ENCODE peak calls at places on chromosomes 6 and 20, in four cellular contexts. G is left lung, U is IMR-90, A is thyroid gland. N is an unnamed sample.

GRCh38 chr20:31550099-31550498 is 35.9 kb downstream of the HM13 start:
- DNase-seq in A (no peak), U (no peak), G (no peak), N (no peak)

GRCh38 chr6:98590957-98591356 is 243.4 kb upstream of the POU3F2 start:
- DNase-seq in U (no peak), G (no peak), A (no peak), N (no peak)

GRCh38 chr20:45538209-45538798 is 978 bp downstream of the WFDC6 start:
- DNase-seq in A (no peak), U (no peak), G (no peak), N (no peak)

GRCh38 chr6:15023448-15023847 is 222.4 kb upstream of the JARID2 start:
- DNase-seq in G (no peak), U (no peak), A (no peak), N (no peak)

GRCh38 chr6:44661221-44661609 is 273.7 kb downstream of the CDC5L start:
- DNase-seq in U (no peak), A (no peak), G (no peak), N (no peak)

GRCh38 chr20:14568701-14569100 is 231.3 kb upstream of the FLRT3 start:
- DNase-seq in U (no peak), G (no peak), A (no peak), N (no peak)

GRCh38 chr6:154450498-154450897 is 60.0 kb downstream of the CNKSR3 start:
- DNase-seq in G (no peak), U (no peak), A (no peak), N (no peak)

GRCh38 chr20:50691585-50692552 is 527 bp upstream of the RIPOR3 start:
- DNase-seq in U (peak), A (no peak), G (no peak), N (no peak)

GRCh38 chr6:85561750-85562357 is 31.8 kb downstream of the SNX14 start:
- DNase-seq in A (no peak), G (no peak), U (peak), N (no peak)

GRCh38 chr20:20207291-20207690 is 155.0 kb downstream of the CFAP61 start:
- DNase-seq in U (no peak), A (no peak), G (no peak), N (no peak)

GRCh38 chr20:64065973-64066341 is 3.0 kb downstream of the TCEA2 start:
- DNase-seq in U (peak), G (no peak), A (no peak), N (no peak)

GRCh38 chr6:42428326-42429041 is 23.2 kb downstream of the TRERF1 start:
- DNase-seq in A (no peak), U (peak), G (no peak), N (no peak)

GRCh38 chr6:9467746-9468145 is 947.1 kb downstream of the TFAP2A start:
- DNase-seq in U (peak), A (no peak), G (no peak), N (no peak)

GRCh38 chr6:41942045-41942851 is 640 bp upstream of the CCND3 start:
- DNase-seq in U (peak), A (no peak), G (no peak), N (no peak)

GRCh38 chr6:169160855-169161560 is 92.6 kb downstream of the THBS2 start:
- DNase-seq in U (no peak), G (no peak), A (no peak), N (no peak)

GRCh38 chr20:45343867-45344721 is 4.1 kb downstream of the SDC4 start:
- DNase-seq in A (peak), U (peak), G (no peak), N (no peak)

GRCh38 chr6:159968295-159969203 is at the start of gene IGF2R:
- DNase-seq in U (peak), A (peak), G (peak), N (peak)

GRCh38 chr20:25540273-25540672 is 45.1 kb downstream of the NINL start:
- DNase-seq in U (no peak), G (no peak), A (no peak), N (peak)

GRCh38 chr6:14159090-14159489 is 41.5 kb downstream of the CD83 start:
- DNase-seq in G (no peak), U (no peak), A (no peak), N (no peak)

GRCh38 chr6:157600807-157601206 is 219.8 kb downstream of the ZDHHC14 start:
- DNase-seq in U (no peak), A (no peak), G (no peak), N (no peak)

GRCh38 chr20:50575869-50576720 is 65.9 kb downstream of the PTPN1 start:
- DNase-seq in A (peak), G (peak), U (peak), N (peak)

GRCh38 chr6:55100729-55101128 is 73.6 kb upstream of the HCRTR2 start:
- DNase-seq in U (no peak), G (no peak), A (peak), N (no peak)

GRCh38 chr6:29478740-29479139 is 9.0 kb downstream of the MAS1L start:
- DNase-seq in A (no peak), U (no peak), G (no peak), N (no peak)

GRCh38 chr6:76814496-76815458 is 648.5 kb downstream of the HTR1B start:
- DNase-seq in U (no peak), G (no peak), A (no peak), N (no peak)

GRCh38 chr6:157978021-157978783 is 3.5 kb upstream of the SYNJ2 start:
- DNase-seq in U (no peak), A (no peak), G (no peak), N (no peak)

GRCh38 chr20:24761220-24762065 is 187.6 kb upstream of the CST7 start:
- DNase-seq in G (peak), A (no peak), U (no peak), N (no peak)

GRCh38 chr6:65199683-65200082 is 507.3 kb downstream of the EYS start:
- DNase-seq in U (peak), A (no peak), G (no peak), N (no peak)

GRCh38 chr20:61636531-61637116 is 384.6 kb downstream of the CDH4 start:
- DNase-seq in U (no peak), G (no peak), A (no peak), N (no peak)

GRCh38 chr6:90131614-90132423 is 164.8 kb downstream of the BACH2 start:
- DNase-seq in G (no peak), A (no peak), U (peak), N (no peak)

GRCh38 chr6:157879873-157880254 is 56.8 kb downstream of the SNX9 start:
- DNase-seq in A (peak), U (no peak), G (no peak), N (no peak)

GRCh38 chr6:85396159-85396808 is 53.6 kb upstream of the NT5E start:
- DNase-seq in G (no peak), A (no peak), U (no peak), N (no peak)

GRCh38 chr20:34249291-34249690 is 8.1 kb downstream of the ASIP start:
- DNase-seq in A (no peak), G (no peak), U (peak), N (no peak)

GRCh38 chr6:35302604-35303218 is 5.1 kb downstream of the DEF6 start:
- DNase-seq in U (peak), G (peak), A (no peak), N (no peak)

GRCh38 chr6:87099472-87099871 is 4.6 kb upstream of the CGA start:
- DNase-seq in A (no peak), U (no peak), G (no peak), N (no peak)

GRCh38 chr20:60214901-60215522 is 256.8 kb downstream of the CDH26 start:
- DNase-seq in G (no peak), A (no peak), U (no peak), N (no peak)

GRCh38 chr6:148746363-148747144 is at the start of gene UST:
- DNase-seq in A (peak), G (peak), U (peak), N (peak)

GRCh38 chr6:166314454-166314853 is 6.3 kb upstream of the PRR18 start:
- DNase-seq in A (no peak), U (no peak), G (no peak), N (no peak)

GRCh38 chr20:312067-312466 is 13.3 kb upstream of the SOX12 start:
- DNase-seq in A (no peak), U (no peak), G (no peak), N (no peak)

GRCh38 chr20:313402-313801 is 11.9 kb upstream of the SOX12 start:
- DNase-seq in G (no peak), A (no peak), U (no peak), N (no peak)

GRCh38 chr20:311603-312002 is 13.7 kb upstream of the SOX12 start:
- DNase-seq in A (no peak), G (no peak), U (no peak), N (no peak)

GRCh38 chr20:316316-317068 is 8.9 kb upstream of the SOX12 start:
- DNase-seq in A (no peak), U (peak), G (no peak), N (no peak)

DNA sequence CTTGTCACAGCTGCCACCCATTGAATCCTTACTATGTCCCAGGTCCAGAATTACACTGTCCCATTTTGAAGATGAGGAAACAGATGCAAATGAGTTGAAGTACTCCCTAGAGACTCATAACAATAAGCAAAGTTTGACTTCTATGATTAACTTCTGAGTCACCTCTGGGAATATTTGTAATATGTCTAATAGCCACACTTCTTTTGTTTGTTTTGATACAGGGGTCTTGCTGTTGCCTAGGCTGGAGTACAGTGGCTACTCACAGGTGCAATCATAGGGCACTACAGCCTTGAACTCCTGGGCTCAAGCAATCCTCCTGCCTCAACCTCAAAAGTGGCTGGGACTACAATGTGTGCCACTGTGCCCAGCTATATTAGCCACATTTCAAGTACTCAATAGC is 11.4 kb upstream of the SOX12 start:
- DNase-seq in G (no peak), U (peak), A (no peak), N (no peak)
- H3K4me3 ChIP-seq in G (no peak), U (no peak), A (no peak), N (no peak)

DNA sequence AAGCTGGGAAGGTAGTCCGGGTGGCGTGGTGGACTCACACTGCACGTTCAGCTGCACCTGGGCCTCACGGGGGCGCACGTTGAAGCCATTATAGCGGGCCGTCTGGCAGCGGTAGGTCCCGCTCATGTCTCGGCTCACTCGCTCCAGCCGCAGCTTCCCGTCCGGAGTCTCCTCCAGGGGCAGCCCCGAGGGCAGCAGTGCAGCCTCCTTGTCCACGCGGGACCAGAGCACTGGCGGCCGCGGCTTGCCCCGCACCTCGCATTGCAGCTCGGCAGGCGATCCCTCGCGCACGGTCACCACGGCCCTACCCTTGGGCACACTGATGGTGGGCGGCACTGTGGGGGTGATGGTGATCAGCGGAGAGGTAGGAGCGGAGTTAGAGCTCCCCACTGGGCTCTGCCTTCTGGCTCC is 47.6 kb downstream of the MDGA1 start:
- DNase-seq in U (no peak), G (no peak), A (peak), N (no peak)
- TF ChIP-seq CTCF in U (no peak), G (no peak), A (no peak), N (no peak)

GRCh38 chr20:437787-438486 is 24.4 kb downstream of the TBC1D20 start:
- DNase-seq in G (no peak), A (no peak), U (no peak), N (no peak)
- H3K4me3 ChIP-seq in G (no peak), A (no peak), U (no peak), N (no peak)

DNA sequence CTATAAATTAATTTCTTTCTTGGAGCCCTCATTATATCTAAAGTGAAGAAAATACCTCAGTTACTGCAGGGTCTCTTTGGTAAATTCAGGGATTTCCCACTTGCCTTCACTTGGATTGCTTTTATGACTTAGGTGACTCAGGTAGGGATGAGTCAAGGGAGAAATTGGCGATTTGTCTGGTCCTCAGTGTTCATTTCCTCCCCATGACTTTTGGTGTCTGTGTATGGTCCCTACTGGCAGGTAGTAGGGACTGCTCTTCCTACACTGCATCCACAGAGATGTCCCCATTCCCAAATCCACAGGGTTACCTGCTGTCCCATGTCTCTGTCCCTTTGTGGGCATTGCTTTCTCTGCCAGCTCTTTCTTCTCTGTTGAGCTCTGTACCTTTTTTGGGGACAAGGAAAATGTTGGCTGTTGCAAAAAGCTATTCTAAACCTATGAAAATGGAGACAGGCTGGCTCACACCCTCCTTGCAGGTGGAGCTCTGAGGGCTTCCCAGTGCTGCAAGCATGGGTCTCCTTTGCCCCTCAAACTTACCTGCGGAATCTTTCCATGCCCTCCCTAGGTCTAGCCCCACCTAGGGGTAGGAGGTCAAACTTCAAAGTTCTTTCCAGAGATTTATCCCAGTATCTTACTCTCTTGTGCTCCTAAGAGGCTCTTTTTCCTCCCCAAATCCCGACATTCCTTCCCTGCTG is 211.9 kb downstream of the ZNF217 start:
- DNase-seq in A (no peak), U (no peak), G (no peak), N (no peak)
- TF ChIP-seq CTCF in A (no peak), U (no peak), G (no peak), N (no peak)

DNA sequence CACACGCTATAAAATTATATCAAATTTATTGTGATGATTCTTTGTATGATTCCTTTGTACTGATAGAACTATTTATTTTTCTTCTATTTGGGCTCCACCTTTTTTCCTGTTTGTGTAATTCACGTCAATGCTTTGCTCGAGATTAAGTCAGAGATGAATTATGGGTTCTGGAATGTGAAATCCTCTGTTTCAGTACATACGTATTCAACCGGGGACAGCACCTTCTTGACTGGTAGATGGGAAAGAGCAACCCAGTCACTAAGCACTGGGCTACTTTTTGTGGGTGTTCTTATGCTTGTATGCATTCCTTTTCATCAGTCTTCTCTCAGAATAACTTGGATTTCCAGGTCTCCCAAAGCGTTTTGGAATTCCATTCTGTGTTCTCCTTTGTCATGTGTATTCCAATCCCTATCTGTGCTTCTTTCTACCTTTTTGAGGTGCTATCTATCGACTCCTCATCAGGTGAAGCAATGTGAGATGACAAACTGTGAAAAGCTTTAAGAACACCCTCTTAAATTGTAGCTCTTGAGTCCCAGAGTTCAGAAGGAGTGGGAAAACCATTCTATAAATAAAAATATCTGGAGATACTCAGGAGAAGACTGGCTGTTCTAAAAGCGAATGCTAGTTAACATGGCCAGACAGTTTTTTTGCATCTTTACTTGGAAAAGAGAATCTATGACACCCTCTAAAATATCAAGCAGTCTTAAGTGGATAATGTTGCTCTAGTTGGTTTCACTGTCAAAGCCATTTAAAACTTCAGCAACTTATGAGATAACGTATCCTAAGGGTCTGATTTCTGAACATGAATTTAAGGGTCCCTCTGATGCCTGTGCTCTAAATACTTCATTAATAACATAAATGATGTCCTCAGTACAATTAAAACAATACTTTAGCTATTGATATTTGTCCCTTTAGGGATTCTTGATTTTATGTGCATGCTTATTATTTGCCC is 197.7 kb upstream of the PREP start:
- DNase-seq in A (no peak), U (peak), G (no peak), N (no peak)
- H3K4me3 ChIP-seq in A (no peak), U (no peak), G (no peak), N (no peak)

DNA sequence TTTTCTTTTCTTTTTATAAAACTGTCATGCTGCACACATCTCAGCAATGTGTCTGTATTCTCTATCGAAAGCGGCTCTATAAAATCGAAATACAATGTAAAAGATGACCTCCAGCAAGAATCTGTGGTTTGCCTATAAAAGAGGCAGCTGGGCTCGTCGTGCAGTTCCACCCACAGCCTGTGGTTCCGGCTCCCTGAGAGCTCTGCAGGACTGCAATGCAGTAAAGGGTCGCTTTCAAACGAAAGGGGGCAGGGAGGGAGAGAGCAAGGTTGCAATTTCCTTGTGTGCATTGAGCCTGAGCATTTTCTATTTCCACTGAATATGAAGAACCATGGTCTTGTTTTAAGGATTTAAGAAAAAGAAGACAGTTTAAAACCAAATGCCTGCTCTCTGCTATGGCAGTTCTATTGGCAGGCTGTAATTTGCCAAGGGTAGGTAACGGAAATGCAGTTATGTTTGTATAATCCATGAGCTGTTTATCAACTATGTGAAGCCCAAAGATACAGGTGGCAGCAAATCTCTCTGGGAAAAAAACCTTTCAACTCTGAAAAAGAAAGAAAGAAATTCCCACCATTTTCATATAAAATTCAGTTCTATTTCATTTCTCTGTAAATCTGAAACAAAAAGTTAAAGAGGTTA is 236.5 kb downstream of the HACE1 start:
- DNase-seq in G (no peak), A (no peak), U (no peak), N (no peak)
- TF ChIP-seq CTCF in G (no peak), A (no peak), U (no peak), N (no peak)

DNA sequence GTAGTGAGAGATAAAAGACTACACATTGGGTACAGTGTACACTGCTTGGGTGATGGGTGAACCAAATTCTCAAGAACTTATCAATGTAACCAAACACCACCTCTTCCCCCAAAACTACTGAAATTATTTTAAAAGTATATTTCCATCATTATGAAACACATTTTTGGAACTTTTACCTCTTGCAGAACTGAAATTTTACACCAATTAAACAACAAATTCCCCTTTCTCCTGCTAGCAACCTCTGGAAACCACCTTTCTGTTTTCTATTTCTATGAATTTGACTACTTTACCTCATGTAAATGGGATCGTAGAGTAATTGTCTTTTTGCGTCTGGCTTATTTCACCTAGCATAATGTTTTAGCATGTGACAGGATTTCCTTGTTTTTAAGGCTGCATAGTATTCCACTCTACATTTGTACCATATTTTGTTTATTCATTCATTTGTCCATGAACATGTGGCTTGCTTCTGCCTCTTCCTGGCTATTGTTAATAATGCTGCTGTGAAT is 149.9 kb upstream of the PHACTR1 start:
- DNase-seq in A (no peak), G (no peak), U (no peak), N (no peak)
- H3K4me3 ChIP-seq in A (no peak), G (no peak), U (no peak), N (no peak)

GRCh38 chr6:145887969-145888368 is 73.4 kb upstream of the FBXO30 start:
- DNase-seq in A (peak), U (peak), G (no peak), N (peak)
- TF ChIP-seq CTCF in A (no peak), U (peak), G (peak), N (peak)